ENCODE peak calls at places on chromosomes 16 and 17, in five cellular contexts. V is K562, B is HepG2, D is H1, J is GM12878. Z is an unnamed sample.

GRCh38 chr17:46978489-46979022 is 497 bp downstream of the RPRML start:
- DNase-seq in V (peak; percentile 63), B (no peak), D (no peak), J (no peak), Z (peak; percentile 64)

GRCh38 chr17:77237232-77238008 is 96.7 kb downstream of the SEC14L1 start:
- DNase-seq in V (no peak), B (no peak), D (no peak), J (no peak), Z (no peak)

GRCh38 chr17:82536220-82537201 is 17.0 kb downstream of the FOXK2 start:
- DNase-seq in V (no peak), B (no peak), D (no peak), J (no peak), Z (peak; percentile 54)

GRCh38 chr16:68186877-68187276 is 49.0 kb downstream of the ESRP2 start:
- DNase-seq in V (no peak), B (no peak), D (no peak), J (no peak), Z (no peak)

GRCh38 chr17:35799942-35800341 is 4.5 kb upstream of the MMP28 start:
- DNase-seq in V (no peak), B (no peak), D (no peak), J (no peak), Z (peak; percentile 82)

GRCh38 chr16:67897231-67897630 is 4.2 kb downstream of the PSKH1 start:
- DNase-seq in V (no peak), B (no peak), D (no peak), J (no peak), Z (no peak)

GRCh38 chr17:50396261-50397110 is 837 bp downstream of the LRRC59 start:
- DNase-seq in V (peak; percentile 55), B (peak; percentile 38), D (no peak), J (no peak), Z (peak; percentile 58)

GRCh38 chr16:64991011-64991410 is 130.9 kb downstream of the CDH11 start:
- DNase-seq in V (no peak), B (no peak), D (no peak), J (no peak), Z (no peak)

GRCh38 chr16:71637398-71637797 is 11.4 kb downstream of the MARVELD3 start:
- DNase-seq in V (no peak), B (no peak), D (no peak), J (no peak), Z (no peak)

GRCh38 chr16:28494141-28494851 is at the start of gene APOBR:
- DNase-seq in V (peak; percentile 30), B (no peak), D (no peak), J (peak; percentile 83), Z (no peak)

GRCh38 chr17:42877037-42877436 is 23.6 kb upstream of the G6PC1 start:
- DNase-seq in V (no peak), B (no peak), D (no peak), J (no peak), Z (no peak)

GRCh38 chr17:81405382-81406005 is 10.2 kb downstream of the BAHCC1 start:
- DNase-seq in V (no peak), B (no peak), D (no peak), J (no peak), Z (no peak)

GRCh38 chr17:49201481-49201927 is 8.9 kb downstream of the GNGT2 start:
- DNase-seq in V (no peak), B (no peak), D (no peak), J (no peak), Z (no peak)

DNA sequence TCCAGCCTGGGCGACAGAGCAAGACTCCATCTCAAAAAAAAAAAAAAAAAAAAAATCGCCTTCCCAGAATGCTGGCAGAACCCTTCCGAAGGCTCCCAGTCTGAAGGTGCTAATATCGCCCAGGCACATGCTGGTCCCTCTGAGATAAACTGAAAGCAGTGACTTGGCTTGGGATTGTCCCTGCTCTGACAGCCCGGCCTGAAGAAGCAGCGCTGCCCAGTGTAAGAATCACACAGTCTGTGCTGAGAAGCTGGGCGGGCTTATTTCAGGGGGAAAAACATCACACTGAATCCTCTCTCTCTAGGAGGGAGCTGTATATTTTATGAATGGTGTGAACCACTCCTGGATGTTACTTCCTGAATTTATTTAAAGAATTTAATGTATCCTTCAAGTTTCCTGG is 36.4 kb downstream of the GAS7 start:
- DNase-seq in V (no peak), B (no peak), D (no peak), J (no peak), Z (no peak)
- TF ChIP-seq USF2 in V (no peak), B (no peak), D (no peak), J (no peak), Z (no peak)

GRCh38 chr17:66904760-66905637 is 59.5 kb upstream of the CACNG4 start:
- DNase-seq in V (no peak), B (peak; percentile 43), D (no peak), J (no peak), Z (peak; percentile 81)

GRCh38 chr17:66903781-66904180 is 60.7 kb upstream of the CACNG4 start:
- DNase-seq in V (no peak), B (no peak), D (no peak), J (no peak), Z (no peak)

GRCh38 chr17:66910651-66911285 is 53.7 kb upstream of the CACNG4 start:
- DNase-seq in V (no peak), B (no peak), D (no peak), J (no peak), Z (no peak)

GRCh38 chr17:66909811-66910210 is 54.7 kb upstream of the CACNG4 start:
- DNase-seq in V (no peak), B (no peak), D (no peak), J (no peak), Z (no peak)

GRCh38 chr17:66906321-66907278 is 57.9 kb upstream of the CACNG4 start:
- DNase-seq in V (peak; percentile 73), B (peak; percentile 74), D (peak; percentile 54), J (peak; percentile 25), Z (peak; percentile 87)
- TF ChIP-seq YY1 in V (peak; percentile 31), B (peak; percentile 84), D (peak; percentile 93), J (peak; percentile 95), Z (peak; percentile 86)

DNA sequence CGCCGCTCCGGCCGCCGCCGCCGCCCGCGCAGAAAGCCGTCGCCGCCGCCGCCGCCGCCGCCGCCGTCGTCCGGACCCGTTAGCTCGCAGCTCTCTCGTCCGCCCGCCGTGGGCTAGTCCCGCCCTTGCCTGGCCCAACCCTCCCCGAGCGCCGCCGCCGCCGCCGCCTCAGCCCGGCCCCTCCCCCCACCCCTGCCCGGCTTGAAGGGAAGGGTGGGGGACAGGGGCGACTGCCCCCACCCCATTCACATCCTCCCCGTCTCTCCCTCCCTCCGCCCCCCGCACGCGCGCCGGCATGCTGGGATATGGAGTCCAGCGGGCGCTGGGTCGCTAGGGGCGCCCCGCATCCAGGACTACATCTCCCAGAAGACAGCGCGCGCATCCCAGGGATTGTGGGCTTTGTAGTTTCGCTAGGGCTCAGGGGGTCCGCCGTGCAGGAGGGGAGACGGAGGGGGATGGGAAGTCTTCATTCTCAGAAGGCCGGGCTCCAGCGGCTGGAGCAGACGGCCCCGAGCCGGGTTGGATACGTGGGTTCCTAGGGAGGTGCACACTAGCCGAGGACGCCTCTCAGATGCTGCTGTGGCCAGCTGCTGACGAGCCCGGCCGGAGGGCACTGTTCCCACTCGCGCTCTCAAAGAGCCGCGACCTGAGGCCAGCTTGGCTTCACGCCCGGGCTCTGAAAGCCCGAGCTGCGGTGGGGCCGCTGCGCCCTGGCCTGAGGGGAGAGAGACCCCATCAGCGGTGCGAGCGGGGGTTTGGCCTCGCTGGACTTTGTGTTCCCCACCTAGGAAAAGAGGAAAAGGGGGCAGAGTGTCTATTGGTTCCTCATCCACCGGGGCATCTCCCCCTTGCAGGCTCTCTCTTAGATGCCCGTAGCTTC is at the start of gene ST3GAL2:
- DNase-seq in V (peak; percentile 95), B (peak; percentile 93), D (peak; percentile 87), J (peak; percentile 74), Z (peak; percentile 98)
- TF ChIP-seq CTCF in V (no peak), B (peak; percentile 27), D (no peak), J (no peak), Z (no peak)

DNA sequence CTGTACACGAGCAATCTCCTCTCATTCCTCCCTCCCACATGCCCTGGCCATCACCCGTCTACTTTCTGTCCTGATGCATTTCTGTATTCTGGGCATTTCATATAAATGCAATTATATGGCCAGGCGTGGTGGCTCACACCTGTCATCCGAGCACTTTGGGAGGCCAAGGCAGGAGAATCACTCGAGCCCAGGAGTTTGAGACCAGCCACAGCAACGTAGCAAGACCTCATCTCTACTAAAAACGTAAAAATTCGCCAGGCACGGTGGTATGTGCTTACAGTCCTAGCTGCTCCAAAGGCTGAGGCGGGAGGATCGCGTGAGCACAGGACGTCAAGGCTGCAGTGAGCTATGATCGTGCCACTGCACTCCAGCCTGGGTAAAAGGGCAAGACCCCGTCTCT is 4.8 kb downstream of the MEAK7 start:
- DNase-seq in V (no peak), B (no peak), D (no peak), J (no peak), Z (no peak)
- TF ChIP-seq USF2 in V (no peak), B (no peak), D (no peak), J (no peak), Z (no peak)

GRCh38 chr17:29566473-29567361 is at the start of gene ABHD15:
- DNase-seq in V (no peak), B (peak; percentile 35), D (no peak), J (no peak), Z (peak; percentile 83)

GRCh38 chr17:29565643-29566472 is 979 bp downstream of the ABHD15 start:
- DNase-seq in V (no peak), B (peak; percentile 25), D (no peak), J (no peak), Z (peak; percentile 64)

GRCh38 chr17:29568331-29569244 is at the start of gene TP53I13:
- DNase-seq in V (peak; percentile 96), B (peak; percentile 51), D (no peak), J (no peak), Z (peak; percentile 96)

GRCh38 chr17:29569245-29569950 is 897 bp downstream of the TP53I13 start:
- DNase-seq in V (no peak), B (no peak), D (no peak), J (no peak), Z (peak; percentile 43)

DNA sequence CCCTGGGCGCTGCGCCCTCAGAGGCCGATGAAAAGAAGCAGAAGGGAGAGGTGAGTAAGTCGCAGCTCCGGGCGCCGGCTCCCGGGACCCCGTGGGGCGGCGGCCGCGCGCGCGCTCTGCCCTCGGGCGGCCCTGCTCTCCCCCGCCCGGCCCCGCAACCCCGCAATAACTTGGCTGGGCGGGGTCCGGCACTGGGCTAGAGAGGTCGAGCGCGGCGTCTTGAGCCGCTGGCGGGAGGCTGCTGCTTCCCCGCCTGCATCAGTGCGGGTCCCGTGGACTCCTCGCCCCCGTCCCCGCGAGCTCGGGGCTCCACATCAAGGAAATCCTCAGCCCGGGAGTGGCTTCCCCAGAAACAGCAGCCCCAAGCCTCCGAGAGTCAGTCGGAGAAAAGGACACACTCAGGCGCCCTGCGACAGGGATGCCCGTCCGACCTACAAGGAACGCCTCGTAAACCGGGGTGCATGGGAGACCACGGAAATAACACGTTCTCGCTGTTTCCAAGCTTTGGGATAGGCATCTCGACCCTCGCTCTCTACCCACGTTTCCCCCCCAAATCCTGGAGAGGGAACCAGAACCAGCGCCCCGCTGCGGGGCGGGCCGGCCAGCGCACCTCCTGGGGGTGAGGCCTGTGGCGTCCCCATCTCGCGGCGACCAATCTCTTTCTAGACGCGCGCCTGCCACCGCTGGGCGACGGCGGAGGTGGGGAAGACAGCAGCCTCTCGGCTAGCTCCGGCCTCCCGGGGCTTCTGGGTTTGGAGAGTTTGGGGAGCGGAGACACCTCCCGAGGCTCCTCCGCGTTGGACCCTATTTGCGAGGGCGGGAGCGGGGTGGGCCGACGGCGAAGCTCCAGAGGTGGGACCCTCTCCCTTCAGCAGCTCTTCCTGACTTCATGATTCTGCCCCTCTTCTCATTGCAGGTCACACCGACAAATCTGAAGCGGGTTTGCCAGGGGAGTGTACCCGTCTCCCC is 809 bp upstream of the ABHD15 start:
- DNase-seq in V (peak; percentile 81), B (peak; percentile 47), D (no peak), J (no peak), Z (peak; percentile 87)
- TF ChIP-seq YY1 in V (no peak), B (no peak), D (no peak), J (no peak), Z (no peak)

GRCh38 chr16:24535827-24536226 is 3.5 kb upstream of the RBBP6 start:
- DNase-seq in V (no peak), B (peak; percentile 39), D (no peak), J (no peak), Z (no peak)
- TF ChIP-seq CTCF in V (peak; percentile 34), B (peak; percentile 13), D (no peak), J (no peak), Z (no peak)